ENCODE peak calls at places on chromosomes 3 and 15, in five cellular contexts. U, N, T, Y and O are unnamed samples. For H3K4me1 and H3K36me3, the result is how much of the 10 kb centered on the place peaks cover.

GRCh38 chr3:168844502-168845482 is 749.1 kb upstream of the GOLIM4 start:
- DNase-seq in U (no peak), N (no peak), T (no peak), Y (no peak), O (no peak)

GRCh38 chr3:82157952-82158351 is 396.5 kb upstream of the GBE1 start:
- DNase-seq in U (no peak), N (no peak), T (no peak), Y (no peak), O (no peak)

GRCh38 chr3:83890039-83890762 is 1068.6 kb upstream of the CADM2 start:
- DNase-seq in U (no peak), N (no peak), T (no peak), Y (no peak), O (no peak)

GRCh38 chr3:41350441-41350840 is 151.1 kb downstream of the CTNNB1 start:
- DNase-seq in U (no peak), N (no peak), T (no peak), Y (no peak), O (no peak)

GRCh38 chr15:31108836-31109235 is 7.3 kb upstream of the TRPM1 start:
- DNase-seq in U (no peak), N (no peak), T (no peak), Y (no peak), O (no peak)

GRCh38 chr15:100726426-100727190 is 124.2 kb downstream of the ASB7 start:
- DNase-seq in U (no peak), N (peak), T (no peak), Y (no peak), O (no peak)

GRCh38 chr3:191329654-191330308 is 545 bp downstream of the UTS2B start:
- DNase-seq in U (peak), N (peak), T (no peak), Y (no peak), O (peak)

GRCh38 chr3:13479332-13479581 is 849 bp upstream of the HDAC11 start:
- DNase-seq in U (peak), N (peak), T (no peak), Y (no peak), O (no peak)

GRCh38 chr3:39541917-39542329 is 74.4 kb downstream of the MOBP start:
- DNase-seq in U (no peak), N (no peak), T (no peak), Y (no peak), O (no peak)

GRCh38 chr3:71130516-71131384 is 452.8 kb downstream of the FOXP1 start:
- DNase-seq in U (peak), N (peak), T (peak), Y (no peak), O (peak)

GRCh38 chr3:136644200-136644599 is 108.0 kb downstream of the STAG1 start:
- DNase-seq in U (no peak), N (no peak), T (no peak), Y (no peak), O (no peak)

GRCh38 chr3:4474683-4475490 is 7.8 kb upstream of the SUMF1 start:
- DNase-seq in U (no peak), N (peak), T (no peak), Y (peak), O (peak)

GRCh38 chr3:66555214-66555844 is 54.5 kb upstream of the LRIG1 start:
- DNase-seq in U (no peak), N (no peak), T (no peak), Y (no peak), O (no peak)

GRCh38 chr15:39549912-39550311 is 31.0 kb upstream of the THBS1 start:
- DNase-seq in U (no peak), N (no peak), T (no peak), Y (no peak), O (no peak)

DNA sequence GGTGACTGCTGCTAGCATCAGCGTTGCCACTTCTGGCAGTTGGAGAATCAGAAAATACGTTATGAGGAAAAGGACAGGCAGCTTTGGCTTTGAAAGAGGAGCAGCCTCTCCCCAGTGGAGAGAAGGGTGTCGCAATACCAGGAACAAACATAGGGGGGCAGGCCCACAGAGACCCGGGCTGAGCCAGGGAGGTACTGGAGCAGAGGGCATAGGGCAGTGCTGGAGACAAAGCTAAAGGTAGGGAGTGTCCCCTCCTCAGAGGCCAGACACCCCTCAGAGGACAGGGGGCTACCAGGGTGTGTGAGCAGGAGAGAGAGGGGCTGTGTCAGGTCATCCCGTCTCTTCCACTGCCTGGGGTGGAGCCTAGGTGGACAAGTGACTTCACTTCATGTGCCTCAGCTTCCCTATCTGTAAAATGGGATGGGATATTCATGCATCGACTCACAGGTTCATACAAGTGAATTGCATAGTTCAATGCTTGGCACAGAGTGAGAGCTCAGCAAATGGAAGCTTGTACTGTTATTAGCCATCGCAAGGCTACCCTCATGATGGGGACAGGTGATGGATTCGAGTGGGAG is 49.7 kb upstream of the LIMD1 start:
- DNase-seq in U (no peak), N (no peak), T (no peak), Y (no peak), O (peak)
- H3K4me1 ChIP-seq in U (under half), N (half or more), T (under half), Y (under half), O (under half)

GRCh38 chr3:42637001-42637400 is 16.5 kb upstream of the ZBTB47 start:
- DNase-seq in U (no peak), N (no peak), T (no peak), Y (no peak), O (no peak)

GRCh38 chr3:42640771-42641370 is 12.6 kb upstream of the ZBTB47 start:
- DNase-seq in U (no peak), N (no peak), T (no peak), Y (no peak), O (no peak)

GRCh38 chr3:42638339-42638842 is 15.1 kb upstream of the ZBTB47 start:
- DNase-seq in U (no peak), N (no peak), T (no peak), Y (peak), O (no peak)

GRCh38 chr3:42640129-42640528 is 13.4 kb upstream of the ZBTB47 start:
- DNase-seq in U (no peak), N (no peak), T (no peak), Y (no peak), O (no peak)

DNA sequence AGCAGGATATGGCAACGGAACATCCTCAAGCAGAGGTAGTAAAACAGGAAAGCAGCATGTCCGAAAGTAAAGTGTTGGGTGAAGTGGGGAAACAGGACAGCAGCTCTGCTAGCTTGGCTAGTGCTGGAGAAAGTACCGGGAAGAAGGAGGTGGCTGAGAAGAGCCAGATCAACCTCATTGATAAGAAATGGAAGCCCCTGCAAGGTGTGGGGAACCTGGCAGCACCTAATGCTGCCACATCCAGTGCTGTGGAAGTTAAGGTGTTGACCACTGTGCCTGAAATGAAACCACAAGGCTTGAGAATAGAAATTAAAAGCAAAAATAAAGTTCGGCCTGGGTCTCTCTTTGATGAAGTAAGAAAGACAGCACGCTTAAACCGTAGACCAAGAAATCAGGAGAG is 14.3 kb upstream of the ZBTB47 start:
- DNase-seq in U (no peak), N (no peak), T (no peak), Y (no peak), O (no peak)
- H3K36me3 ChIP-seq in U (half or more), N (half or more), T (under half), Y (under half), O (under half)

DNA sequence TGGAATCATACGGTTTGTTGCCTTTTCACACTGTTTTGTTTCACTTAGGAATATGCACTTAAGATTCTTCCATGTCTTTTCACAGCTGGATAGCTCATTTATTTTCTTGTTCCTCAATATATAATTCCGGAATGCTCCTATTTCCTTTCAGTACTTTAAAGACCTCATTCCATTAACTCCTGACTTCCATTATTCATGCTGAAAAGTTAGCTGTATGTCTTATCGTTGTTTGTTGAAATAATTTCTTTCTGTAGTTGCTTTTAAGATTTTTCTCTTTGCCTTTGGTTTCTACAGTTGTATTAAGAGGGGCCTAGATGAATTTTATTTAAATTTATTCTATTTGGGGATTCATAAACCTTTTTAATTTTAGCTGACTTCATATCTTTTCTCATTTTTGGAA is 122.2 kb downstream of the ANXA2 start:
- DNase-seq in U (no peak), N (no peak), T (no peak), Y (no peak), O (no peak)
- TF ChIP-seq POLR2A in U (no peak), N (no peak), T (no peak), Y (no peak), O (no peak)

GRCh38 chr15:84917452-84917851 is 33.0 kb downstream of the SLC28A1 start:
- DNase-seq in U (no peak), N (no peak), T (no peak), Y (no peak), O (no peak)

GRCh38 chr15:84910928-84911623 is 26.6 kb downstream of the SLC28A1 start:
- DNase-seq in U (no peak), N (no peak), T (no peak), Y (no peak), O (peak)

GRCh38 chr15:84911879-84912660 is 27.6 kb downstream of the SLC28A1 start:
- DNase-seq in U (peak), N (peak), T (peak), Y (no peak), O (peak)

GRCh38 chr15:84915011-84915958 is 30.8 kb downstream of the SLC28A1 start:
- DNase-seq in U (peak), N (peak), T (peak), Y (peak), O (no peak)

GRCh38 chr15:84914351-84914750 is 29.9 kb downstream of the SLC28A1 start:
- DNase-seq in U (no peak), N (no peak), T (no peak), Y (no peak), O (no peak)
- H3K4me1 ChIP-seq in U (under half), N (half or more), T (under half), Y (under half), O (under half)

GRCh38 chr3:49387721-49388120 is 24.1 kb downstream of the RHOA start:
- DNase-seq in U (no peak), N (no peak), T (no peak), Y (no peak), O (no peak)
- H3K36me3 ChIP-seq in U (under half), N (under half), T (under half), Y (under half), O (under half)

GRCh38 chr3:123696796-123697195 is 111.9 kb upstream of the HACD2 start:
- DNase-seq in U (no peak), N (no peak), T (no peak), Y (no peak), O (no peak)

GRCh38 chr3:123702720-123703119 is 117.9 kb upstream of the HACD2 start:
- DNase-seq in U (no peak), N (no peak), T (no peak), Y (no peak), O (no peak)

GRCh38 chr3:123705886-123706285 is 121.0 kb upstream of the HACD2 start:
- DNase-seq in U (no peak), N (no peak), T (no peak), Y (no peak), O (no peak)

GRCh38 chr3:123698813-123699212 is 114.0 kb upstream of the HACD2 start:
- DNase-seq in U (no peak), N (no peak), T (no peak), Y (no peak), O (no peak)

DNA sequence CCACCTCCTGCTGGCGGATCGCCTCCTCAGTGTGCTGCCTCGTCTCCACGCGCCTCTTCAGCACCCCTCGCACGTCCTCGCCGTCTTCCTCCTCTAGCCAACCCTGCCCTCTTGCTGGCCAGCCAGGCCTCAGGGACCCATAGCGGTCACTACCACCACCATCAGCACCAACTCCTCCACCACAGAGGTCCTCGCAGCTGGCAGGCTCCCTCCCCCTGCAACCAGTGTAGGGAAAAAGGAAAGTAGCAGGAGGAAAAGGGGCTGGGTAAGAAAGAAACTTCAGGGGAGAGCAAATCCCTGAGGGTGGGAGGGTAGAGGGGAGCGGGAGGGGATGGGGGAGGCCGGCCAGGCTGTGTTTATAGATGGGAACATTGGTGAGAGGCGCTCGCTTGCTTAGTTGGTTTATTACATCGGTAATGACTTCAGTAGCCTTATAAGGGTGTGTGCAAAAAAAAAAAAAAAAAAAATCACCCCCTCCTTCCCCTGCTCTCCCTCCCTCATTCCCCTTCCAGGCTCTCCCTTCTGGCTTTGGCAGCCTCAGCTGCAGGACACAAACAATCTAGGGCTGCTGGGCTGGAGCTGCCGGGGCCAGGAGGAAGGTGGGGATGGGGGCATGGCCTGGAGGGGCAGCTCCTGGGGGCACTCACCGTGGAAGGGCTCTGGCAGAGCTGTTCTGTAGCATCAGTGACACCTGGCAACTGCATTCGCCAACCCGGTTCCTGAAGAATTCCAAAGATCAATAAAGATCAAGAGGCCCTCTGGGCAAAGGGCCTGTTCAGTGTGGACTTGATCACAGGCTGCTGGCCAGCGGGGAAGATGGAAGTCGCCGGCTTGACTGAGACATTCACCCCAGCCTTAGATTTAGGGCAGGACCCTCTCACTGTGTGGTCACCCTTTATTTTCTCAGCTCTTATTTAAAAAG is 116.2 kb upstream of the HACD2 start:
- DNase-seq in U (no peak), N (no peak), T (no peak), Y (no peak), O (no peak)
- TF ChIP-seq POLR2A in U (no peak), N (no peak), T (no peak), Y (no peak), O (no peak)

GRCh38 chr3:10846657-10846975 is 30.6 kb downstream of the SLC6A11 start:
- DNase-seq in U (no peak), N (no peak), T (no peak), Y (no peak), O (no peak)

GRCh38 chr3:10845839-10846656 is 30.0 kb downstream of the SLC6A11 start:
- DNase-seq in U (no peak), N (no peak), T (no peak), Y (peak), O (no peak)

GRCh38 chr3:10845240-10845761 is 29.3 kb downstream of the SLC6A11 start:
- DNase-seq in U (no peak), N (no peak), T (no peak), Y (no peak), O (no peak)

GRCh38 chr3:10852031-10852795 is 36.2 kb downstream of the SLC6A11 start:
- DNase-seq in U (no peak), N (no peak), T (no peak), Y (no peak), O (no peak)

GRCh38 chr3:10848261-10848660 is 32.2 kb downstream of the SLC6A11 start:
- DNase-seq in U (no peak), N (no peak), T (no peak), Y (peak), O (no peak)
- H3K4me1 ChIP-seq in U (under half), N (under half), T (under half), Y (under half), O (under half)

DNA sequence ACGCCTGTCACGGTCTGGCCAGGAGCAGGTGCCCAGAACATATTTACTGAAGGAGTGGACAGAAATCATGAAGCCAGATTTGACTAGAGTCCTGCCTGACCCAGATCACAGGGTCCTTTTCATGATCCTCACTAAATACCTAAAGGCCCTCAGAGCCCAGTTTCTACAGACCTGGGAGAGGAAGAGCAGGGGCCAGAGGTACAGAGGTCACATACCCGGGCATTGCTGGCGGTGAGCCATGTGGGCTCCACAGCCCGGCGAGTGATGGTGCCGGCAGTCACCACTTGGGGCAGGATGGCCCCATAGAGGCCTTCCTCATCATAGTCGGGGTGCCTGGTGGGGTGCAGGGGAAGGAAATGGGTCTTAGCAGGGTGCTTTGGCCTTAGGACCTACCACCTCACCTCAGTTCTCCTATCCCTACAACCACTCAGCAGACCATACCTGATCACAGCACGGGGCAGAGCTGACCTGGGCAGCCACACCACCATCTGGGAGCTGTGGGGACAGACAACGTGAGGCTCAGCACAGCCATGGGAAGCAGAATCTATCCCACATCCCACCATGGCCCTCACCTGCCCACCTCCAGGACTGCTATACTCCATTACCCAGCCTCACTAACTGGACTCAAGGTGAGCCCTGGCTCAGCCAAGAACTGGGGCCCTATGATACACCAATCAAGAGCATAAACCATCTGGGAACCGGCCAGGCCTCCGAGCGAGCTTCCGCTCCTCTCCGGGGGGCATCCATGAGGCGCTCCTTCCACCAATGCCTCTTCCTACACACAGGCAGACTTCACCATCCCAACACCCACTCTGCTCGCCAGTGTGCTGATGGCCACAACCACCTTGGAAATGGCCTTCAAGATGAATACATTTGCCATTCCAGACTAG is 12.9 kb downstream of the POLG start:
- DNase-seq in U (peak), N (no peak), T (no peak), Y (no peak), O (peak)
- H3K36me3 ChIP-seq in U (half or more), N (half or more), T (under half), Y (half or more), O (half or more)

DNA sequence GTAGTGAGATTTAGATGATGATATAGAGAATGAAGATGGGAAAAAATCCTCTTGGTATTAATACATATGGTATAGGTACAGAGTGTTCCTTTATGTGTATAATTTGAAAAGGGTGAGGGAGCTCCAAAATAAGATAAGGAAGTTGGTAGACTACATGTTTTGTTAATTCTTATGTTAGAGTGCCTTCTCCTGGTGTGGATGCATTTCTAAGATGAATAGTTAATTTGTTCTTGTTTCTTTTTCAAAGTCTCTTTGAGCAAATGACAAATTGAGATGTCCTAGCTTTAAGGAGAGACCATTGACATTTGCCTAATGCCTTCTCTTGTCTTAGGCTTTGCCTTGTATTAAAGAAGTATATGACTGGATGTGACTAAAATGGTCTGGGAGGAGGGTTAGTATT is 34.1 kb downstream of the AKAP13 start:
- DNase-seq in U (no peak), N (no peak), T (no peak), Y (no peak), O (no peak)
- TF ChIP-seq POLR2A in U (no peak), N (no peak), T (no peak), Y (no peak), O (no peak)